ENCODE peak calls at places on chromosome 9, in six cellular contexts. G, Z, F, M, I and H are unnamed samples.
A peak's percentile ranks its signal among the peaks of the same experiment; 100 is the strongest.

GRCh38 chr9:83285836-83286235 is 222.9 kb upstream of the RASEF start:
- DNase-seq in G (no peak), Z (peak; percentile 47), F (no peak), M (no peak), I (no peak), H (no peak)

GRCh38 chr9:96071245-96072124 is 196.0 kb downstream of the ERCC6L2 start:
- DNase-seq in G (peak; percentile 29), Z (no peak), F (peak; percentile 24), M (peak; percentile 14), I (peak; percentile 67), H (peak; percentile 15)

GRCh38 chr9:13143281-13143680 is 136.2 kb downstream of the MPDZ start:
- DNase-seq in G (no peak), Z (no peak), F (no peak), M (no peak), I (no peak), H (no peak)

GRCh38 chr9:130166399-130166798 is 5.8 kb upstream of the NCS1 start:
- DNase-seq in G (no peak), Z (no peak), F (no peak), M (no peak), I (no peak), H (no peak)

GRCh38 chr9:105405514-105406131 is 42.2 kb upstream of the FSD1L start:
- DNase-seq in G (peak; percentile 51), Z (no peak), F (no peak), M (peak; percentile 47), I (peak; percentile 63), H (no peak)

GRCh38 chr9:36034911-36035490 is 1.7 kb upstream of the RECK start:
- DNase-seq in G (no peak), Z (no peak), F (no peak), M (no peak), I (no peak), H (no peak)

GRCh38 chr9:4292781-4293180 is 7.1 kb downstream of the GLIS3 start:
- DNase-seq in G (peak; percentile 42), Z (no peak), F (no peak), M (no peak), I (peak; percentile 60), H (no peak)

GRCh38 chr9:135702002-135702721 is at the start of gene KCNT1:
- DNase-seq in G (peak; percentile 5), Z (no peak), F (peak; percentile 37), M (peak; percentile 52), I (peak; percentile 15), H (peak; percentile 49)

GRCh38 chr9:72844440-72844768 is 108.4 kb downstream of the ALDH1A1 start:
- DNase-seq in G (no peak), Z (no peak), F (no peak), M (no peak), I (no peak), H (no peak)

GRCh38 chr9:97768731-97769130 is 71.6 kb upstream of the XPA start:
- DNase-seq in G (no peak), Z (no peak), F (no peak), M (no peak), I (peak; percentile 68), H (no peak)

GRCh38 chr9:87441251-87441650 is 56.4 kb upstream of the DAPK1 start:
- DNase-seq in G (peak; percentile 80), Z (no peak), F (no peak), M (no peak), I (peak; percentile 29), H (no peak)

GRCh38 chr9:114225534-114226288 is 70.4 kb downstream of the COL27A1 start:
- DNase-seq in G (no peak), Z (no peak), F (peak; percentile 42), M (no peak), I (no peak), H (peak; percentile 52)

GRCh38 chr9:13597427-13597826 is 317.9 kb upstream of the MPDZ start:
- DNase-seq in G (no peak), Z (no peak), F (no peak), M (no peak), I (no peak), H (no peak)

GRCh38 chr9:29830815-29831214 is 2257.5 kb upstream of the C9orf72 start:
- DNase-seq in G (peak; percentile 19), Z (no peak), F (peak; percentile 16), M (no peak), I (peak; percentile 11), H (peak; percentile 2)

GRCh38 chr9:124794902-124795491 is 18.1 kb downstream of the OLFML2A start:
- DNase-seq in G (no peak), Z (no peak), F (no peak), M (no peak), I (no peak), H (no peak)

GRCh38 chr9:97761066-97761598 is 64.0 kb upstream of the XPA start:
- DNase-seq in G (no peak), Z (no peak), F (no peak), M (no peak), I (no peak), H (no peak)

GRCh38 chr9:104907278-104907951 is 20.5 kb downstream of the ABCA1 start:
- DNase-seq in G (peak; percentile 92), Z (no peak), F (peak; percentile 28), M (no peak), I (peak; percentile 80), H (peak; percentile 44)

GRCh38 chr9:88326936-88327335 is 61.3 kb upstream of the SPIN1 start:
- DNase-seq in G (no peak), Z (no peak), F (no peak), M (no peak), I (no peak), H (no peak)

GRCh38 chr9:35679766-35680330 is 6.1 kb downstream of the CA9 start:
- DNase-seq in G (peak; percentile 22), Z (no peak), F (no peak), M (no peak), I (no peak), H (no peak)

GRCh38 chr9:2616726-2617377 is 4.7 kb upstream of the VLDLR start:
- DNase-seq in G (no peak), Z (no peak), F (no peak), M (no peak), I (no peak), H (no peak)

GRCh38 chr9:128728298-128728697 is 4.4 kb upstream of the ZDHHC12 start:
- DNase-seq in G (no peak), Z (no peak), F (no peak), M (no peak), I (no peak), H (peak; percentile 33)

GRCh38 chr9:93577940-93578682 is 1.7 kb downstream of the PHF2 start:
- DNase-seq in G (no peak), Z (no peak), F (peak; percentile 41), M (no peak), I (no peak), H (peak; percentile 51)

GRCh38 chr9:89179535-89179919 is 909 bp upstream of the SHC3 start:
- DNase-seq in G (peak; percentile 71), Z (no peak), F (no peak), M (no peak), I (peak; percentile 62), H (peak; percentile 4)

GRCh38 chr9:137353223-137354152 is 51.4 kb upstream of the NRARP start:
- DNase-seq in G (no peak), Z (no peak), F (no peak), M (no peak), I (no peak), H (no peak)

GRCh38 chr9:128587453-128587852 is 35.1 kb downstream of the SPTAN1 start:
- DNase-seq in G (peak; percentile 15), Z (no peak), F (no peak), M (peak; percentile 34), I (no peak), H (no peak)

GRCh38 chr9:129109504-129109903 is 1.1 kb downstream of the CRAT start:
- DNase-seq in G (peak; percentile 19), Z (no peak), F (peak; percentile 36), M (peak; percentile 12), I (peak; percentile 21), H (peak; percentile 30)